ENCODE peak calls at places on chromosomes 13 and 19, in six cellular contexts. One of them, this sample, is unnamed.

GRCh38 chr13:46124967-46125933 is 20.4 kb upstream of the CPB2 start:
- DNase-seq in HCT116: no peak
- DNase-seq in HL-60: peak
- DNase-seq in heart right ventricle: no peak
- DNase-seq in fibroblast of pulmonary artery: no peak
- DNase-seq in DND-41: no peak
- DNase-seq in this sample: no peak

GRCh38 chr19:39502640-39503417 is 4.1 kb downstream of the DLL3 start:
- DNase-seq in HCT116: peak
- DNase-seq in HL-60: peak
- DNase-seq in heart right ventricle: peak
- DNase-seq in fibroblast of pulmonary artery: peak
- DNase-seq in DND-41: no peak
- DNase-seq in this sample: no peak

GRCh38 chr19:3353493-3353892 is 12.9 kb upstream of the NFIC start:
- DNase-seq in HCT116: no peak
- DNase-seq in HL-60: no peak
- DNase-seq in heart right ventricle: no peak
- DNase-seq in fibroblast of pulmonary artery: no peak
- DNase-seq in DND-41: no peak
- DNase-seq in this sample: no peak

GRCh38 chr13:35349673-35350278 is 126.7 kb downstream of the MAB21L1 start:
- DNase-seq in HCT116: peak
- DNase-seq in HL-60: no peak
- DNase-seq in heart right ventricle: no peak
- DNase-seq in fibroblast of pulmonary artery: peak
- DNase-seq in DND-41: no peak
- DNase-seq in this sample: no peak

GRCh38 chr19:30450101-30450500 is 77.9 kb downstream of the ZNF536 start:
- DNase-seq in HCT116: no peak
- DNase-seq in HL-60: no peak
- DNase-seq in heart right ventricle: peak
- DNase-seq in fibroblast of pulmonary artery: peak
- DNase-seq in DND-41: peak
- DNase-seq in this sample: no peak

GRCh38 chr19:35169226-35169995 is 14.9 kb downstream of the FXYD5 start:
- DNase-seq in HCT116: no peak
- DNase-seq in HL-60: no peak
- DNase-seq in heart right ventricle: no peak
- DNase-seq in fibroblast of pulmonary artery: no peak
- DNase-seq in DND-41: no peak
- DNase-seq in this sample: no peak

GRCh38 chr13:106274551-106275208 is 260.8 kb downstream of the EFNB2 start:
- DNase-seq in HCT116: no peak
- DNase-seq in HL-60: no peak
- DNase-seq in heart right ventricle: no peak
- DNase-seq in fibroblast of pulmonary artery: no peak
- DNase-seq in DND-41: no peak
- DNase-seq in this sample: peak

GRCh38 chr13:45162821-45163220 is 38.0 kb downstream of the KCTD4 start:
- DNase-seq in HCT116: peak
- DNase-seq in HL-60: no peak
- DNase-seq in heart right ventricle: no peak
- DNase-seq in fibroblast of pulmonary artery: peak
- DNase-seq in DND-41: no peak
- DNase-seq in this sample: peak

GRCh38 chr19:53868091-53868891 is 608 bp downstream of the MYADM start:
- DNase-seq in HCT116: no peak
- DNase-seq in HL-60: peak
- DNase-seq in heart right ventricle: peak
- DNase-seq in fibroblast of pulmonary artery: peak
- DNase-seq in DND-41: no peak
- DNase-seq in this sample: no peak

GRCh38 chr13:95920485-95920884 is 132.7 kb downstream of the UGGT2 start:
- DNase-seq in HCT116: no peak
- DNase-seq in HL-60: no peak
- DNase-seq in heart right ventricle: no peak
- DNase-seq in fibroblast of pulmonary artery: no peak
- DNase-seq in DND-41: no peak
- DNase-seq in this sample: no peak

GRCh38 chr19:16869331-16869972 is 19.3 kb upstream of the F2RL3 start:
- DNase-seq in HCT116: no peak
- DNase-seq in HL-60: no peak
- DNase-seq in heart right ventricle: no peak
- DNase-seq in fibroblast of pulmonary artery: no peak
- DNase-seq in DND-41: no peak
- DNase-seq in this sample: no peak

GRCh38 chr13:74077847-74078246 is 56.4 kb downstream of the KLF12 start:
- DNase-seq in HCT116: no peak
- DNase-seq in HL-60: no peak
- DNase-seq in heart right ventricle: peak
- DNase-seq in fibroblast of pulmonary artery: peak
- DNase-seq in DND-41: no peak
- DNase-seq in this sample: no peak

GRCh38 chr19:43504426-43505185 is at the start of gene PHLDB3:
- DNase-seq in HCT116: no peak
- DNase-seq in HL-60: peak
- DNase-seq in heart right ventricle: peak
- DNase-seq in fibroblast of pulmonary artery: no peak
- DNase-seq in DND-41: peak
- DNase-seq in this sample: no peak

GRCh38 chr13:83056269-83056668 is 826.0 kb downstream of the SLITRK1 start:
- DNase-seq in HCT116: no peak
- DNase-seq in HL-60: no peak
- DNase-seq in heart right ventricle: no peak
- DNase-seq in fibroblast of pulmonary artery: no peak
- DNase-seq in DND-41: no peak
- DNase-seq in this sample: no peak

GRCh38 chr19:489418-490196 is 6.7 kb upstream of the MADCAM1 start:
- DNase-seq in HCT116: no peak
- DNase-seq in HL-60: no peak
- DNase-seq in heart right ventricle: no peak
- DNase-seq in fibroblast of pulmonary artery: peak
- DNase-seq in DND-41: peak
- DNase-seq in this sample: no peak

GRCh38 chr19:38842439-38843174 is 7.2 kb downstream of the HNRNPL start:
- DNase-seq in HCT116: no peak
- DNase-seq in HL-60: no peak
- DNase-seq in heart right ventricle: no peak
- DNase-seq in fibroblast of pulmonary artery: no peak
- DNase-seq in DND-41: no peak
- DNase-seq in this sample: no peak

GRCh38 chr19:11247391-11247790 is 8.0 kb downstream of the ANGPTL8 start:
- DNase-seq in HCT116: no peak
- DNase-seq in HL-60: no peak
- DNase-seq in heart right ventricle: peak
- DNase-seq in fibroblast of pulmonary artery: peak
- DNase-seq in DND-41: no peak
- DNase-seq in this sample: no peak

GRCh38 chr19:55467236-55468053 is 2.9 kb upstream of the C19orf85 start:
- DNase-seq in HCT116: no peak
- DNase-seq in HL-60: peak
- DNase-seq in heart right ventricle: peak
- DNase-seq in fibroblast of pulmonary artery: peak
- DNase-seq in DND-41: peak
- DNase-seq in this sample: no peak

GRCh38 chr13:32496574-32497160 is 41.9 kb downstream of the N4BP2L2 start:
- DNase-seq in HCT116: no peak
- DNase-seq in HL-60: no peak
- DNase-seq in heart right ventricle: no peak
- DNase-seq in fibroblast of pulmonary artery: no peak
- DNase-seq in DND-41: no peak
- DNase-seq in this sample: no peak

GRCh38 chr19:48685583-48685982 is 10.2 kb upstream of the FUT2 start:
- DNase-seq in HCT116: no peak
- DNase-seq in HL-60: no peak
- DNase-seq in heart right ventricle: no peak
- DNase-seq in fibroblast of pulmonary artery: no peak
- DNase-seq in DND-41: no peak
- DNase-seq in this sample: no peak

DNA sequence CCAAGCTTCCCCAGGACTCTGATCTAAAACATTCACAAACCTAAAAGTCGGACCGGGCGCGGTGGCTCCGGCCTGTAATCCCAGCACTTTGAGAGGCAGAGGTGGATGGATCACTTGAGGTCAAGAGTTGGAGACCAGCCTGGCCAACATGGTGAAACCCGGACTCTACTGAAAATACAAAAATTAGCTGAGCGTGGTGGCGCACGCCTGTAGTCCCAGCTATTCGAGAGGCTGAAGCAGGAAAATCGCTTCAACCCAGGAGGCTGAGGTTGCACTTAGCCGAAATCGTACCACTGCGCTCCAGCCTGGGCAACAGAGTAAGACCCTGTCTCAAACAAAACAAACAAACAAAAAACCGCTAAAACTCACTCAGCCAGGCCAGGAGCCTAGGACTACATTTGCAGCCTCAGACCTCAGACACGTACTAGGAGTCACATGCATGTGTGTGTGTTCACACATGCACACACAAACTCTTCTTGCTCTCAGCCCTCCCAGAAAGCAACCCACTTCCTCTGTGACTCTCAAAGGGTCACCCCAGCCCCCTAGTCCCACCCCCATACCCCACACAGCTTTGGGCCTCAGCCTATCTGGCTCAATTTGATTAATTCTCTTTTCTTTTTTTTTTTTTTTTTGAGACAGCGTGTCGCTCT is 704 bp upstream of the NOTCH3 start:
- DNase-seq in HCT116: no peak
- DNase-seq in HL-60: no peak
- DNase-seq in heart right ventricle: no peak
- DNase-seq in fibroblast of pulmonary artery: no peak
- DNase-seq in DND-41: peak
- DNase-seq in this sample: no peak
- H3K4me3 ChIP-seq in HCT116: peak
- H3K4me3 ChIP-seq in HL-60: no peak
- H3K4me3 ChIP-seq in heart right ventricle: no peak
- H3K4me3 ChIP-seq in fibroblast of pulmonary artery: peak
- H3K4me3 ChIP-seq in DND-41: no peak
- H3K4me3 ChIP-seq in this sample: peak

DNA sequence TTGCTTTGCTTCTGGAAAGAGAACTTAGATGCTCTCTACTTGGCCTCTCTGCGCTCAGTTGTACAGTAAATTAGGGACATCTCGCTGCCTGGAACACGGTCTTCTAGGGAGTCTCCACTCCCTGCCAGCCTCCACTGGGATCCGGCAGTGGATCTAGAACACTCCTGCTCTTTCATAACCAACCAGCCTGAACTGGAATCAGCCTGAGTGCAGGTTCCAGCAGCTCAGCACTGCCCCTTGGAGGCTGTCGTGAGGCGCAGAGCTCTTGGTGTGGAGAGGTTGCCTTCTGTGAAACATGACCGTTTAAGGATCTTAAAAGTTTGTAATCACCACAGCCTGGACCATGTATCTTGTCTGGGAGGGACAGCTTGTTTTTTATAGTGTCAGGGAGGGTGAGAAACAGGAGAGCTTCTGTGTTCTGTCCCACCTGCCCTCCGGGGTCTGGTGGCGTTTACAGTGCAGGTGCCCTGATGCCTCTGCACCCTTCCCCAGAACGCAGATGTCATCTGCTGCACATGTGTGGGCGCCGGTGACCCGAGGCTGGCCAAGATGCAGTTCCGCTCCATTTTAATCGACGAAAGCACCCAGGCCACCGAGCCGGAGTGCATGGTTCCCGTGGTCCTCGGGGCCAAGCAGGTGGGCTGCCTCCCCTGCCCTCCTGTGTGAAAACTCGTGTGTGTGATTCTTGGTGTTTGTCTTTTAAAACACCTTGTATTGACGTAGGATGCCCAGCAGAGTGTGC is 24.8 kb downstream of the UPF1 start:
- DNase-seq in HCT116: no peak
- DNase-seq in HL-60: no peak
- DNase-seq in heart right ventricle: no peak
- DNase-seq in fibroblast of pulmonary artery: peak
- DNase-seq in DND-41: no peak
- DNase-seq in this sample: no peak
- TF ChIP-seq CTCF in HCT116: no peak
- TF ChIP-seq CTCF in HL-60: peak
- TF ChIP-seq CTCF in heart right ventricle: no peak
- TF ChIP-seq CTCF in fibroblast of pulmonary artery: peak
- TF ChIP-seq CTCF in DND-41: peak
- TF ChIP-seq CTCF in this sample: peak

GRCh38 chr19:57240311-57241090 is at the start of gene ZNF805:
- DNase-seq in HCT116: peak
- DNase-seq in HL-60: peak
- DNase-seq in heart right ventricle: peak
- DNase-seq in fibroblast of pulmonary artery: peak
- DNase-seq in DND-41: peak
- DNase-seq in this sample: peak
- H3K4me3 ChIP-seq in HCT116: peak
- H3K4me3 ChIP-seq in HL-60: peak
- H3K4me3 ChIP-seq in heart right ventricle: peak
- H3K4me3 ChIP-seq in fibroblast of pulmonary artery: peak
- H3K4me3 ChIP-seq in DND-41: peak
- H3K4me3 ChIP-seq in this sample: peak

GRCh38 chr19:20060282-20060681 is 17.5 kb upstream of the ZNF90 start:
- DNase-seq in HCT116: no peak
- DNase-seq in HL-60: no peak
- DNase-seq in heart right ventricle: no peak
- DNase-seq in fibroblast of pulmonary artery: no peak
- DNase-seq in DND-41: no peak
- DNase-seq in this sample: no peak
- TF ChIP-seq CTCF in HCT116: no peak
- TF ChIP-seq CTCF in HL-60: no peak
- TF ChIP-seq CTCF in heart right ventricle: no peak
- TF ChIP-seq CTCF in fibroblast of pulmonary artery: no peak
- TF ChIP-seq CTCF in DND-41: no peak
- TF ChIP-seq CTCF in this sample: no peak

GRCh38 chr19:29086182-29086581 is 126.8 kb downstream of the UQCRFS1 start:
- DNase-seq in HCT116: no peak
- DNase-seq in HL-60: no peak
- DNase-seq in heart right ventricle: no peak
- DNase-seq in fibroblast of pulmonary artery: no peak
- DNase-seq in DND-41: no peak
- DNase-seq in this sample: no peak
- H3K4me3 ChIP-seq in HCT116: no peak
- H3K4me3 ChIP-seq in HL-60: no peak
- H3K4me3 ChIP-seq in heart right ventricle: no peak
- H3K4me3 ChIP-seq in fibroblast of pulmonary artery: no peak
- H3K4me3 ChIP-seq in DND-41: no peak
- H3K4me3 ChIP-seq in this sample: no peak

This sample was measured in AG04449.